ENCODE peak calls at places on chromosomes 4 and X, in six cellular contexts. X is stomach; M is H9; U is activated naive CD4-positive, alpha-beta T cell treated with anti-CD3 and anti-CD28 coated beads for 36 hours; O is activated CD4-positive, CD25-positive, alpha-beta regulatory T cell; B is Right ventricle myocardium superior. V is an unnamed sample.

GRCh38 chr4:123325241-123325681 is 71.3 kb upstream of the SPRY1 start:
- DNase-seq in O (no peak), M (no peak), X (no peak), U (no peak), B (no peak), V (no peak)

GRCh38 chrX:139126493-139126892 is 404.0 kb upstream of the F9 start:
- DNase-seq in X (peak; percentile 57), O (no peak), B (no peak), U (peak; percentile 15), M (peak; percentile 62), V (no peak)

GRCh38 chr4:112735474-112735951 is 98.6 kb downstream of the LARP7 start:
- DNase-seq in M (no peak), X (no peak), O (no peak), B (no peak), U (peak; percentile 21), V (no peak)

GRCh38 chrX:102044496-102044895 is 81.0 kb upstream of the TCEAL2 start:
- DNase-seq in O (no peak), U (no peak), M (no peak), X (no peak), B (no peak), V (no peak)

GRCh38 chr4:169009281-169010124 is 552 bp downstream of the CBR4 start:
- DNase-seq in B (peak; percentile 76), M (peak; percentile 53), X (peak; percentile 63), O (peak; percentile 20), U (peak; percentile 68), V (peak; percentile 47)

GRCh38 chr4:1371831-1372165 is 24.8 kb downstream of the UVSSA start:
- DNase-seq in M (no peak), X (no peak), U (no peak), B (no peak), O (no peak), V (no peak)

GRCh38 chr4:10078481-10079233 is 37.9 kb downstream of the WDR1 start:
- DNase-seq in U (no peak), X (peak; percentile 20), O (no peak), M (no peak), B (peak; percentile 34), V (no peak)

GRCh38 chrX:9928083-9928482 is 39.1 kb upstream of the CLDN34 start:
- DNase-seq in U (no peak), X (no peak), B (no peak), O (no peak), M (peak; percentile 85), V (no peak)

GRCh38 chr4:7777017-7777710 is 162.5 kb downstream of the AFAP1 start:
- DNase-seq in X (no peak), U (no peak), M (no peak), B (no peak), O (no peak), V (no peak)

GRCh38 chrX:18098704-18099103 is 122.0 kb downstream of the BEND2 start:
- DNase-seq in U (no peak), O (no peak), M (peak; percentile 29), X (no peak), B (peak; percentile 49), V (no peak)

V was measured in central memory CD8-positive, alpha-beta T cell.